ENCODE peak calls at places on chromosomes 11 and 22, in five cellular contexts. E is A549, D is keratinocyte, R is thyroid gland, B is BJ. U is an unnamed sample.

GRCh38 chr22:28029201-28029948 is 110.3 kb upstream of the PITPNB start:
- DNase-seq in D (no peak), B (no peak), E (no peak), R (peak), U (no peak)

GRCh38 chr11:10605941-10606381 is 37.5 kb upstream of the LYVE1 start:
- DNase-seq in B (no peak), D (no peak), E (no peak), R (peak), U (no peak)

GRCh38 chr11:68457898-68458249 is 2.7 kb upstream of the PPP6R3 start:
- DNase-seq in E (no peak), D (no peak), B (no peak), R (no peak), U (no peak)

GRCh38 chr11:117786099-117786870 is 10.7 kb downstream of the DSCAML1 start:
- DNase-seq in B (no peak), E (peak), D (no peak), R (no peak), U (no peak)

GRCh38 chr11:134045799-134046635 is 22.9 kb upstream of the JAM3 start:
- DNase-seq in D (peak), B (no peak), E (no peak), R (no peak), U (no peak)

GRCh38 chr22:31857247-31857646 is 87.1 kb upstream of the YWHAH start:
- DNase-seq in B (no peak), D (no peak), R (no peak), E (no peak), U (no peak)

GRCh38 chr11:119034813-119035212 is 4.1 kb upstream of the SLC37A4 start:
- DNase-seq in D (no peak), B (no peak), R (no peak), E (no peak), U (no peak)

GRCh38 chr22:39381009-39381755 is 18.4 kb upstream of the TAB1 start:
- DNase-seq in D (no peak), B (no peak), R (no peak), E (no peak), U (no peak)

GRCh38 chr11:35605691-35606090 is 12.6 kb upstream of the FJX1 start:
- DNase-seq in B (no peak), D (no peak), E (no peak), R (no peak), U (no peak)

GRCh38 chr22:23904855-23905254 is 10.7 kb downstream of the MIF start:
- DNase-seq in E (no peak), B (no peak), R (no peak), D (no peak), U (no peak)

GRCh38 chr11:10366568-10367331 is 61.9 kb downstream of the ADM start:
- DNase-seq in R (peak), D (peak), E (peak), B (peak), U (peak)

GRCh38 chr11:121437018-121437685 is 15.0 kb upstream of the SORL1 start:
- DNase-seq in R (no peak), E (no peak), B (no peak), D (no peak), U (no peak)

GRCh38 chr11:104609297-104609696 is 289.0 kb downstream of the CASP12 start:
- DNase-seq in E (peak), B (no peak), R (no peak), D (no peak), U (no peak)

GRCh38 chr22:38513063-38513462 is 7.0 kb upstream of the DDX17 start:
- DNase-seq in R (no peak), D (no peak), E (no peak), B (no peak), U (no peak)

GRCh38 chr11:7490054-7490453 is 4.7 kb downstream of the OLFML1 start:
- DNase-seq in B (peak), E (no peak), R (no peak), D (no peak), U (no peak)

GRCh38 chr11:122895591-122895990 is 13.0 kb downstream of the JHY start:
- DNase-seq in D (no peak), E (no peak), B (no peak), R (no peak), U (no peak)

GRCh38 chr11:95093548-95093947 is 3.9 kb downstream of the ENDOD1 start:
- DNase-seq in R (no peak), B (no peak), D (no peak), E (no peak), U (no peak)

GRCh38 chr22:21032037-21032842 is at the start of gene SLC7A4:
- DNase-seq in B (no peak), D (no peak), R (no peak), E (no peak), U (no peak)

GRCh38 chr11:24585192-24585591 is 88.3 kb downstream of the LUZP2 start:
- DNase-seq in R (peak), E (no peak), B (no peak), D (no peak), U (peak)

GRCh38 chr11:34653851-34654490 is 33.1 kb downstream of the EHF start:
- DNase-seq in R (no peak), E (peak), B (peak), D (peak), U (peak)

GRCh38 chr11:115190196-115190595 is 314.0 kb downstream of the CADM1 start:
- DNase-seq in R (no peak), B (no peak), E (no peak), D (no peak), U (no peak)

GRCh38 chr22:34688825-34689224 is 377.1 kb upstream of the ISX start:
- DNase-seq in B (no peak), D (no peak), R (no peak), E (no peak), U (no peak)
- TF ChIP-seq CTCF in B (no peak), D (no peak), R (no peak), E (no peak), U (no peak)

GRCh38 chr11:86068951-86069407 is at the start of gene PICALM:
- DNase-seq in B (peak), D (peak), R (peak), E (peak), U (peak)
- TF ChIP-seq CTCF in B (no peak), D (no peak), R (no peak), E (no peak), U (no peak)

GRCh38 chr11:96376796-96377195 is 12.9 kb downstream of the CCDC82 start:
- DNase-seq in B (no peak), E (no peak), D (no peak), R (no peak), U (no peak)
- TF ChIP-seq CTCF in B (no peak), E (no peak), D (no peak), R (no peak), U (no peak)

GRCh38 chr11:16815047-16815767 is 76.8 kb downstream of the C11orf58 start:
- DNase-seq in R (no peak), B (no peak), E (no peak), D (no peak), U (no peak)
- TF ChIP-seq CTCF in R (no peak), B (no peak), E (no peak), D (no peak), U (no peak)